ENCODE peak calls at places on chromosomes 3 and 15, in ten cellular contexts. G is retinal pigment epithelial cell; E is CD14-positive monocyte; N is CD4-positive, alpha-beta T cell; T is A549; Z is breast epithelium; Y is neural crest cell; B is PC-9; D is endothelial cell of umbilical vein; K is cardiac muscle cell. A is an unnamed sample.

GRCh38 chr3:55795296-55795695 is 308.2 kb upstream of the WNT5A start:
- DNase-seq in G (no peak), E (no peak), N (no peak), T (no peak), Z (no peak), Y (no peak), B (no peak), D (no peak), K (no peak), A (no peak)

GRCh38 chr3:189975376-189975990 is 145.2 kb downstream of the P3H2 start:
- DNase-seq in G (no peak), E (no peak), N (no peak), T (no peak), Z (no peak), Y (no peak), B (no peak), D (no peak), K (no peak), A (no peak)

GRCh38 chr15:70853855-70854668 is at the start of gene LARP6:
- DNase-seq in G (no peak), E (no peak), N (peak; percentile 6), T (peak; percentile 52), Z (peak; percentile 30), Y (peak; percentile 65), B (peak; percentile 72), D (peak; percentile 60), K (peak; percentile 88), A (peak; percentile 18)

GRCh38 chr3:81716870-81717509 is 44.5 kb downstream of the GBE1 start:
- DNase-seq in G (no peak), E (no peak), N (no peak), T (peak; percentile 73), Z (no peak), Y (no peak), B (no peak), D (no peak), K (peak; percentile 85), A (no peak)

GRCh38 chr3:128923607-128924385 is 44.4 kb downstream of the ACAD9 start:
- DNase-seq in G (no peak), E (no peak), N (no peak), T (no peak), Z (no peak), Y (no peak), B (no peak), D (no peak), K (no peak), A (no peak)

GRCh38 chr3:118936811-118937210 is 97.8 kb downstream of the IGSF11 start:
- DNase-seq in G (no peak), E (no peak), N (no peak), T (peak; percentile 16), Z (no peak), Y (no peak), B (no peak), D (no peak), K (no peak), A (no peak)

GRCh38 chr3:33212406-33212805 is 6.2 kb downstream of the SUSD5 start:
- DNase-seq in G (no peak), E (no peak), N (no peak), T (no peak), Z (no peak), Y (no peak), B (no peak), D (no peak), K (no peak), A (no peak)

GRCh38 chr3:13021141-13021933 is 51.9 kb downstream of the IQSEC1 start:
- DNase-seq in G (no peak), E (no peak), N (no peak), T (no peak), Z (no peak), Y (no peak), B (peak; percentile 32), D (peak; percentile 2), K (no peak), A (peak; percentile 61)

GRCh38 chr3:160754371-160754854 is 1.6 kb upstream of the PPM1L start:
- DNase-seq in G (no peak), E (no peak), N (no peak), T (no peak), Z (no peak), Y (peak; percentile 40), B (peak; percentile 31), D (peak; percentile 64), K (peak; percentile 71), A (peak; percentile 27)

GRCh38 chr3:195896361-195897080 is 11.8 kb downstream of the TNK2 start:
- DNase-seq in G (no peak), E (no peak), N (no peak), T (peak; percentile 44), Z (peak; percentile 40), Y (no peak), B (peak; percentile 49), D (peak; percentile 88), K (peak; percentile 81), A (no peak)

GRCh38 chr3:49098910-49099630 is 5.2 kb upstream of the QRICH1 start:
- DNase-seq in G (no peak), E (no peak), N (no peak), T (no peak), Z (no peak), Y (no peak), B (no peak), D (no peak), K (no peak), A (no peak)

GRCh38 chr15:82066455-82066854 is 20.6 kb upstream of the MEX3B start:
- DNase-seq in G (no peak), E (no peak), N (no peak), T (no peak), Z (no peak), Y (no peak), B (no peak), D (no peak), K (no peak), A (no peak)

GRCh38 chr3:138774529-138775253 is 60.0 kb downstream of the PIK3CB start:
- DNase-seq in G (peak; percentile 98), E (peak; percentile 67), N (no peak), T (peak; percentile 59), Z (peak; percentile 45), Y (no peak), B (peak; percentile 45), D (peak; percentile 94), K (peak; percentile 1), A (no peak)

GRCh38 chr3:142961539-142961938 is 1.9 kb downstream of the PAQR9 start:
- DNase-seq in G (peak; percentile 69), E (no peak), N (no peak), T (peak; percentile 36), Z (no peak), Y (no peak), B (no peak), D (no peak), K (no peak), A (no peak)

GRCh38 chr15:31098953-31099740 is 2.4 kb downstream of the TRPM1 start:
- DNase-seq in G (no peak), E (no peak), N (no peak), T (no peak), Z (no peak), Y (no peak), B (no peak), D (peak; percentile 25), K (no peak), A (no peak)

GRCh38 chr15:99703603-99704443 is 29.4 kb downstream of the LYSMD4 start:
- DNase-seq in G (peak; percentile 58), E (no peak), N (no peak), T (peak; percentile 81), Z (no peak), Y (no peak), B (no peak), D (peak; percentile 96), K (peak; percentile 54), A (no peak)

GRCh38 chr3:114872056-114872455 is 275.0 kb downstream of the ZBTB20 start:
- DNase-seq in G (no peak), E (no peak), N (no peak), T (no peak), Z (no peak), Y (no peak), B (no peak), D (no peak), K (no peak), A (no peak)

GRCh38 chr3:56932858-56933257 is 127.6 kb upstream of the SPATA12 start:
- DNase-seq in G (peak; percentile 92), E (no peak), N (no peak), T (no peak), Z (no peak), Y (no peak), B (no peak), D (no peak), K (no peak), A (no peak)

GRCh38 chr3:32951410-32951811 is at the start of gene CCR4:
- DNase-seq in G (no peak), E (no peak), N (peak; percentile 43), T (no peak), Z (no peak), Y (no peak), B (no peak), D (peak; percentile 47), K (no peak), A (no peak)

GRCh38 chr15:65286704-65287514 is at the start of gene PARP16:
- DNase-seq in G (no peak), E (peak; percentile 76), N (peak; percentile 92), T (peak; percentile 94), Z (peak; percentile 85), Y (peak; percentile 86), B (peak; percentile 94), D (peak; percentile 85), K (peak; percentile 96), A (peak; percentile 94)
- TF ChIP-seq CTCF in G (peak; percentile 42), E (peak; percentile 15), N (peak; percentile 1), T (peak; percentile 36), Z (no peak), Y (peak; percentile 38), B (no peak), D (peak; percentile 11), K (peak; percentile 32), A (no peak)

GRCh38 chr3:184314363-184314699 is at the start of gene EIF4G1:
- DNase-seq in G (peak; percentile 69), E (peak; percentile 91), N (peak; percentile 91), T (peak; percentile 93), Z (peak; percentile 93), Y (peak; percentile 86), B (peak; percentile 98), D (peak; percentile 94), K (peak; percentile 96), A (peak; percentile 92)
- TF ChIP-seq CTCF in G (no peak), E (no peak), N (no peak), T (no peak), Z (no peak), Y (no peak), B (no peak), D (no peak), K (no peak), A (no peak)

DNA sequence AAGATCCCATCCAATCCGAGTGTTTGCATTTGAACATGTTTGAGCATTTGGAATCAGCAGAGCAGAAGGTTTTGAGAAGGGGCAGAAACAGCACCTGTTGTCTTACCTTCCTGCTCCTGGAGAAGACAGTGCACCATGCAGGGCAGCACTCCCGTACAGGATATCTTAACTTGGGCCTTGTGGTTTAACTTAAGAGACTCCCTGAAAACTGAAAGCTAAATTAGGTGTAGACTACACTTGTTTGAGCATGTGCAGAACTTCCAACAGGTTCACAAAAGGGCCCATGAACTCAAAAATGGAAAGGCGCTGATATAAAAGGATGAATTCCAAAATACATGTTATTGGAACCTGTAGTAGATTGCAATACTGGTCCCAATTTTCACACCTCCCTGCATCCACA is 175.4 kb upstream of the PRICKLE2 start:
- DNase-seq in G (no peak), E (no peak), N (no peak), T (no peak), Z (no peak), Y (no peak), B (no peak), D (no peak), K (no peak), A (no peak)
- TF ChIP-seq CTCF in G (no peak), E (no peak), N (no peak), T (no peak), Z (no peak), Y (no peak), B (no peak), D (no peak), K (no peak), A (no peak)

GRCh38 chr3:21407743-21408142 is 343.3 kb downstream of the ZNF385D start:
- DNase-seq in G (no peak), E (no peak), N (no peak), T (no peak), Z (no peak), Y (no peak), B (no peak), D (no peak), K (no peak), A (no peak)
- TF ChIP-seq CTCF in G (no peak), E (no peak), N (no peak), T (no peak), Z (no peak), Y (no peak), B (no peak), D (no peak), K (no peak), A (no peak)